ENCODE peak calls at places on chromosomes 16 and 17, in eight cellular contexts. One of them, this sample, is unnamed.

GRCh38 chr17:18362509-18363020 is 785 bp downstream of the SHMT1 start:
- DNase-seq in foreskin fibroblast: peak
- DNase-seq in dorsolateral prefrontal cortex: peak
- DNase-seq in right lobe of liver: peak
- DNase-seq in endodermal cell: peak
- DNase-seq in mesothelial cell of epicardium: no peak
- DNase-seq in colonic mucosa: peak
- DNase-seq in RWPE1: peak
- DNase-seq in this sample: no peak

GRCh38 chr16:80433617-80434016 is 107.2 kb upstream of the DYNLRB2 start:
- DNase-seq in foreskin fibroblast: no peak
- DNase-seq in dorsolateral prefrontal cortex: no peak
- DNase-seq in right lobe of liver: no peak
- DNase-seq in endodermal cell: no peak
- DNase-seq in mesothelial cell of epicardium: no peak
- DNase-seq in colonic mucosa: no peak
- DNase-seq in RWPE1: peak
- DNase-seq in this sample: no peak

GRCh38 chr17:77437017-77437416 is 296.2 kb downstream of the SEC14L1 start:
- DNase-seq in foreskin fibroblast: peak
- DNase-seq in dorsolateral prefrontal cortex: no peak
- DNase-seq in right lobe of liver: no peak
- DNase-seq in endodermal cell: no peak
- DNase-seq in mesothelial cell of epicardium: peak
- DNase-seq in colonic mucosa: peak
- DNase-seq in RWPE1: no peak
- DNase-seq in this sample: no peak

GRCh38 chr16:87145181-87146176 is 171.7 kb downstream of the C16orf95 start:
- DNase-seq in foreskin fibroblast: no peak
- DNase-seq in dorsolateral prefrontal cortex: no peak
- DNase-seq in right lobe of liver: peak
- DNase-seq in endodermal cell: no peak
- DNase-seq in mesothelial cell of epicardium: no peak
- DNase-seq in colonic mucosa: no peak
- DNase-seq in RWPE1: peak
- DNase-seq in this sample: peak

GRCh38 chr16:51151951-51152663 is 1.0 kb upstream of the SALL1 start:
- DNase-seq in foreskin fibroblast: peak
- DNase-seq in dorsolateral prefrontal cortex: peak
- DNase-seq in right lobe of liver: peak
- DNase-seq in endodermal cell: peak
- DNase-seq in mesothelial cell of epicardium: no peak
- DNase-seq in colonic mucosa: peak
- DNase-seq in RWPE1: no peak
- DNase-seq in this sample: no peak

GRCh38 chr17:42097691-42098661 is at the start of gene ZNF385C:
- DNase-seq in foreskin fibroblast: no peak
- DNase-seq in dorsolateral prefrontal cortex: no peak
- DNase-seq in right lobe of liver: no peak
- DNase-seq in endodermal cell: peak
- DNase-seq in mesothelial cell of epicardium: no peak
- DNase-seq in colonic mucosa: no peak
- DNase-seq in RWPE1: no peak
- DNase-seq in this sample: no peak

GRCh38 chr16:57167951-57168350 is 17.9 kb downstream of the PSME3IP1 start:
- DNase-seq in foreskin fibroblast: peak
- DNase-seq in dorsolateral prefrontal cortex: no peak
- DNase-seq in right lobe of liver: no peak
- DNase-seq in endodermal cell: no peak
- DNase-seq in mesothelial cell of epicardium: no peak
- DNase-seq in colonic mucosa: no peak
- DNase-seq in RWPE1: peak
- DNase-seq in this sample: no peak

GRCh38 chr17:35345926-35346771 is 27.3 kb downstream of the SLFN11 start:
- DNase-seq in foreskin fibroblast: peak
- DNase-seq in dorsolateral prefrontal cortex: peak
- DNase-seq in right lobe of liver: peak
- DNase-seq in endodermal cell: peak
- DNase-seq in mesothelial cell of epicardium: no peak
- DNase-seq in colonic mucosa: peak
- DNase-seq in RWPE1: no peak
- DNase-seq in this sample: no peak

GRCh38 chr16:89330177-89330856 is 112.8 kb downstream of the ZNF778 start:
- DNase-seq in foreskin fibroblast: no peak
- DNase-seq in dorsolateral prefrontal cortex: no peak
- DNase-seq in right lobe of liver: peak
- DNase-seq in endodermal cell: peak
- DNase-seq in mesothelial cell of epicardium: peak
- DNase-seq in colonic mucosa: no peak
- DNase-seq in RWPE1: peak
- DNase-seq in this sample: no peak

GRCh38 chr16:88778541-88779065 is 6.4 kb downstream of the PIEZO1 start:
- DNase-seq in foreskin fibroblast: no peak
- DNase-seq in dorsolateral prefrontal cortex: no peak
- DNase-seq in right lobe of liver: no peak
- DNase-seq in endodermal cell: no peak
- DNase-seq in mesothelial cell of epicardium: no peak
- DNase-seq in colonic mucosa: no peak
- DNase-seq in RWPE1: no peak
- DNase-seq in this sample: no peak

GRCh38 chr17:36686123-36686669 is 84.8 kb downstream of the MRM1 start:
- DNase-seq in foreskin fibroblast: no peak
- DNase-seq in dorsolateral prefrontal cortex: peak
- DNase-seq in right lobe of liver: no peak
- DNase-seq in endodermal cell: no peak
- DNase-seq in mesothelial cell of epicardium: no peak
- DNase-seq in colonic mucosa: no peak
- DNase-seq in RWPE1: peak
- DNase-seq in this sample: peak

GRCh38 chr16:35492225-35492624 is 2032.8 kb downstream of the TP53TG3F start:
- DNase-seq in foreskin fibroblast: no peak
- DNase-seq in dorsolateral prefrontal cortex: no peak
- DNase-seq in right lobe of liver: no peak
- DNase-seq in endodermal cell: no peak
- DNase-seq in mesothelial cell of epicardium: no peak
- DNase-seq in colonic mucosa: no peak
- DNase-seq in RWPE1: no peak
- DNase-seq in this sample: no peak

GRCh38 chr16:31200821-31201510 is 1.6 kb downstream of the PYCARD start:
- DNase-seq in foreskin fibroblast: peak
- DNase-seq in dorsolateral prefrontal cortex: no peak
- DNase-seq in right lobe of liver: no peak
- DNase-seq in endodermal cell: no peak
- DNase-seq in mesothelial cell of epicardium: no peak
- DNase-seq in colonic mucosa: peak
- DNase-seq in RWPE1: peak
- DNase-seq in this sample: peak

DNA sequence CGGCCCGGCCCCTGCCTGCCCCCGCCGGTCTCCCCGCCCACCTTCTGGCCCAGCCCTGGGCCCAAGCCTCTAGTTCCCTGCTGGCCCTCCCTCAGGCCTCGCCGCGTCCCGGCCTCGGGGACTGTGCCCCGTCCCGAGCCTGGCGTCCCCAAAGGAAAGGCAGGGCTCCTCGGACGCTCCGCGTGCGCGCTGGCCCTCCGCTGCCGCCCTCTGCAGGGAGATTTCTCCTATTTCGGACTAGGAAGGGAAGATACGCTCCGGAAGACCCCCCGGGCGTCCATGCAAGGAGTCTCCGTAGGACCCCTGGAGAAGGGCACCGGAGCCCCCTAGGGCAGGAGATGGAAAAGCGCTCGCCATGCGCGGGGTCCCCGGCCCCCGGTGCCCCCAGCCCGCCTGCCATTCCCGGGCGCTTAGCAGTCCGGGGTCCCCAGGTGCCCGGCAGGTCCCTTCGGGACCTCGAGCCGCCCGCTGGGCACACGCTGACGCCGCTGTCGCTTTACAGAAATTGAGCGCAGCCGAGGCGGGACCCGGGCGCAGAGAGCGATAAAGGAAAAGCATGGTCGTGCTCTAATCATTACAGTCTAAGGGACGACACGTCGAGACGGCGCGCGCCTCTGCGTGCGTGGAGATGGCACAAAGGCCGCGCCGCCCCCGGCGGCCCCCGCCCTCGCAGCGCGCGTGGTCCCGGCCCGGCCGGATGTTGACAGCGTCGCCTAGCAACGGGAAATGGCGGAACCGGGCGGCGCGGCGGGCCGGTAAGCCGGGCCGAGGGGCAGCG is at the start of gene CCDC40:
- DNase-seq in foreskin fibroblast: peak
- DNase-seq in dorsolateral prefrontal cortex: peak
- DNase-seq in right lobe of liver: peak
- DNase-seq in endodermal cell: peak
- DNase-seq in mesothelial cell of epicardium: peak
- DNase-seq in colonic mucosa: peak
- DNase-seq in RWPE1: peak
- DNase-seq in this sample: no peak
- TF ChIP-seq CTCF in foreskin fibroblast: no peak
- TF ChIP-seq CTCF in dorsolateral prefrontal cortex: no peak
- TF ChIP-seq CTCF in right lobe of liver: no peak
- TF ChIP-seq CTCF in endodermal cell: peak
- TF ChIP-seq CTCF in mesothelial cell of epicardium: no peak
- TF ChIP-seq CTCF in colonic mucosa: no peak
- TF ChIP-seq CTCF in RWPE1: no peak
- TF ChIP-seq CTCF in this sample: peak

GRCh38 chr16:9479008-9479407 is 387.6 kb downstream of the HAPSTR1 start:
- DNase-seq in foreskin fibroblast: no peak
- DNase-seq in dorsolateral prefrontal cortex: no peak
- DNase-seq in right lobe of liver: no peak
- DNase-seq in endodermal cell: no peak
- DNase-seq in mesothelial cell of epicardium: no peak
- DNase-seq in colonic mucosa: no peak
- DNase-seq in RWPE1: no peak
- DNase-seq in this sample: no peak
- TF ChIP-seq CTCF in foreskin fibroblast: no peak
- TF ChIP-seq CTCF in dorsolateral prefrontal cortex: peak
- TF ChIP-seq CTCF in right lobe of liver: peak
- TF ChIP-seq CTCF in endodermal cell: no peak
- TF ChIP-seq CTCF in mesothelial cell of epicardium: peak
- TF ChIP-seq CTCF in colonic mucosa: no peak
- TF ChIP-seq CTCF in RWPE1: no peak
- TF ChIP-seq CTCF in this sample: no peak

GRCh38 chr17:7207120-7208001 is 12.3 kb downstream of the DLG4 start:
- DNase-seq in foreskin fibroblast: peak
- DNase-seq in dorsolateral prefrontal cortex: no peak
- DNase-seq in right lobe of liver: no peak
- DNase-seq in endodermal cell: no peak
- DNase-seq in mesothelial cell of epicardium: no peak
- DNase-seq in colonic mucosa: no peak
- DNase-seq in RWPE1: no peak
- DNase-seq in this sample: no peak
- TF ChIP-seq CTCF in foreskin fibroblast: no peak
- TF ChIP-seq CTCF in dorsolateral prefrontal cortex: no peak
- TF ChIP-seq CTCF in right lobe of liver: no peak
- TF ChIP-seq CTCF in endodermal cell: no peak
- TF ChIP-seq CTCF in mesothelial cell of epicardium: no peak
- TF ChIP-seq CTCF in colonic mucosa: no peak
- TF ChIP-seq CTCF in RWPE1: no peak
- TF ChIP-seq CTCF in this sample: no peak

GRCh38 chr17:48261297-48261880 is 153.8 kb downstream of the SNX11 start:
- DNase-seq in foreskin fibroblast: peak
- DNase-seq in dorsolateral prefrontal cortex: no peak
- DNase-seq in right lobe of liver: no peak
- DNase-seq in endodermal cell: peak
- DNase-seq in mesothelial cell of epicardium: no peak
- DNase-seq in colonic mucosa: peak
- DNase-seq in RWPE1: no peak
- DNase-seq in this sample: no peak
- TF ChIP-seq CTCF in foreskin fibroblast: peak
- TF ChIP-seq CTCF in dorsolateral prefrontal cortex: no peak
- TF ChIP-seq CTCF in right lobe of liver: no peak
- TF ChIP-seq CTCF in endodermal cell: peak
- TF ChIP-seq CTCF in mesothelial cell of epicardium: peak
- TF ChIP-seq CTCF in colonic mucosa: peak
- TF ChIP-seq CTCF in RWPE1: peak
- TF ChIP-seq CTCF in this sample: peak

GRCh38 chr16:66026211-66026610 is 340.3 kb upstream of the CDH5 start:
- DNase-seq in foreskin fibroblast: no peak
- DNase-seq in dorsolateral prefrontal cortex: no peak
- DNase-seq in right lobe of liver: peak
- DNase-seq in endodermal cell: peak
- DNase-seq in mesothelial cell of epicardium: no peak
- DNase-seq in colonic mucosa: no peak
- DNase-seq in RWPE1: no peak
- DNase-seq in this sample: no peak
- TF ChIP-seq CTCF in foreskin fibroblast: peak
- TF ChIP-seq CTCF in dorsolateral prefrontal cortex: no peak
- TF ChIP-seq CTCF in right lobe of liver: peak
- TF ChIP-seq CTCF in endodermal cell: peak
- TF ChIP-seq CTCF in mesothelial cell of epicardium: no peak
- TF ChIP-seq CTCF in colonic mucosa: no peak
- TF ChIP-seq CTCF in RWPE1: no peak
- TF ChIP-seq CTCF in this sample: peak

This sample was measured in chondrocyte.